ENCODE peak calls at places on chromosomes 6 and 20, in nine cellular contexts. C is PC-9; Z is uterus; P is esophagus squamous epithelium; W is activated CD4-positive, alpha-beta T cell treated with anti-CD3 and anti-CD28 coated beads, Interleukin-2, amount 50 U/mL, for 1 hour; Q is NCI-H446 treated with DMSO at 0.1 percent for 48 hours; A is NCI-H1417; H is HT1080; I is NCI-H1105 treated with DMSO at 0.1 percent for 48 hours. D is an unnamed sample.

GRCh38 chr6:53199156-53199555 is 50.5 kb upstream of the GCM1 start:
- DNase-seq in C (no peak), A (no peak), H (no peak), W (no peak), Q (no peak), P (no peak), Z (no peak), I (no peak), D (no peak)

GRCh38 chr6:137536104-137536773 is 42.0 kb upstream of the OLIG3 start:
- DNase-seq in Q (no peak), C (no peak), H (no peak), I (no peak), W (no peak), A (no peak), Z (no peak), P (no peak), D (no peak)

GRCh38 chr6:168686831-168687730 is 246.1 kb downstream of the SMOC2 start:
- DNase-seq in I (no peak), Z (no peak), W (no peak), A (no peak), C (peak), Q (no peak), H (no peak), P (no peak), D (no peak)

GRCh38 chr6:52143551-52143950 is 42.6 kb upstream of the IL17A start:
- DNase-seq in W (no peak), I (no peak), P (no peak), A (no peak), H (no peak), Z (no peak), C (no peak), Q (no peak), D (no peak)

GRCh38 chr20:10178727-10179313 is 39.8 kb upstream of the SNAP25 start:
- DNase-seq in P (no peak), Q (peak), Z (peak), I (no peak), H (no peak), W (no peak), A (no peak), C (no peak), D (no peak)

GRCh38 chr20:40010483-40010882 is 678.6 kb downstream of the MAFB start:
- DNase-seq in P (no peak), A (no peak), Z (no peak), W (no peak), H (no peak), Q (no peak), C (no peak), I (no peak), D (peak)

GRCh38 chr6:69816017-69816416 is 19.2 kb upstream of the LMBRD1 start:
- DNase-seq in Q (no peak), H (no peak), A (no peak), P (no peak), Z (no peak), C (no peak), I (no peak), W (no peak), D (no peak)

GRCh38 chr6:33826537-33826936 is 22.7 kb upstream of the MLN start:
- DNase-seq in W (no peak), H (no peak), Q (no peak), C (no peak), P (no peak), I (no peak), Z (no peak), A (no peak), D (no peak)

GRCh38 chr20:31608256-31608980 is 3.3 kb downstream of the ID1 start:
- DNase-seq in W (no peak), A (peak), H (peak), P (no peak), I (peak), C (peak), Z (peak), Q (peak), D (peak)

GRCh38 chr6:8195040-8195713 is 92.8 kb upstream of the EEF1E1 start:
- DNase-seq in P (no peak), Q (no peak), A (peak), I (no peak), C (no peak), H (no peak), Z (no peak), W (no peak), D (no peak)

GRCh38 chr20:31594558-31595379 is 10.3 kb upstream of the ID1 start:
- DNase-seq in I (no peak), Q (no peak), W (no peak), A (peak), P (no peak), H (no peak), Z (no peak), C (no peak), D (peak)

GRCh38 chr20:37941992-37942391 is 39.1 kb downstream of the VSTM2L start:
- DNase-seq in Q (no peak), I (no peak), W (no peak), C (no peak), Z (no peak), H (no peak), A (no peak), P (no peak), D (no peak)

GRCh38 chr20:46573788-46574581 is 23.5 kb upstream of the OCSTAMP start:
- DNase-seq in W (no peak), A (no peak), P (no peak), Z (no peak), H (no peak), C (no peak), Q (no peak), I (no peak), D (no peak)

GRCh38 chr6:90003069-90003800 is 109.0 kb downstream of the GJA10 start:
- DNase-seq in A (no peak), W (no peak), Z (no peak), Q (no peak), I (no peak), C (peak), P (no peak), H (no peak), D (no peak)

GRCh38 chr6:54096811-54097210 is 14.4 kb upstream of the MLIP start:
- DNase-seq in C (no peak), A (no peak), H (no peak), Q (no peak), I (no peak), P (no peak), W (no peak), Z (no peak), D (no peak)

GRCh38 chr20:60249436-60249835 is 291.2 kb downstream of the CDH26 start:
- DNase-seq in A (no peak), Z (no peak), H (peak), I (no peak), Q (no peak), W (no peak), C (peak), P (no peak), D (no peak)

GRCh38 chr6:12363651-12364381 is 73.7 kb downstream of the EDN1 start:
- DNase-seq in H (no peak), Q (no peak), P (no peak), W (no peak), A (no peak), I (no peak), Z (no peak), C (no peak), D (no peak)

GRCh38 chr6:88165877-88166492 is at the start of gene CNR1:
- DNase-seq in A (peak), Z (peak), W (no peak), Q (peak), P (no peak), I (peak), C (no peak), H (no peak), D (peak)

GRCh38 chr6:78908621-78909020 is 41.3 kb downstream of the IRAK1BP1 start:
- DNase-seq in H (no peak), P (no peak), W (no peak), Q (no peak), A (no peak), Z (no peak), I (no peak), C (no peak), D (no peak)

GRCh38 chr20:59776626-59777320 is 156.7 kb downstream of the SYCP2 start:
- DNase-seq in H (no peak), P (no peak), A (no peak), W (no peak), Q (no peak), C (no peak), Z (no peak), I (no peak), D (no peak)

GRCh38 chr20:10541668-10542411 is 106.7 kb downstream of the SLX4IP start:
- DNase-seq in C (no peak), P (no peak), Q (no peak), Z (no peak), I (no peak), W (no peak), A (peak), H (no peak), D (no peak)

GRCh38 chr6:148500402-148500801 is 157.8 kb downstream of the SASH1 start:
- DNase-seq in I (no peak), Z (no peak), Q (no peak), P (no peak), C (no peak), A (no peak), W (no peak), H (no peak), D (no peak)

GRCh38 chr6:39452306-39452705 is 129.8 kb upstream of the KCNK16 start:
- DNase-seq in Q (peak), P (no peak), I (no peak), W (no peak), Z (no peak), H (peak), C (no peak), A (no peak), D (no peak)

GRCh38 chr6:13615802-13616140 is 636 bp downstream of the NOL7 start:
- DNase-seq in I (peak), H (peak), C (no peak), Q (no peak), Z (peak), P (no peak), A (peak), W (peak), D (peak)

GRCh38 chr6:24659547-24659946 is 7.2 kb downstream of the TDP2 start:
- DNase-seq in A (no peak), I (no peak), W (no peak), C (no peak), P (no peak), Z (no peak), Q (no peak), H (no peak), D (no peak)

GRCh38 chr20:21528870-21529269 is 15.0 kb upstream of the NKX2-2 start:
- DNase-seq in H (no peak), Z (no peak), P (no peak), C (no peak), W (no peak), I (no peak), A (no peak), Q (no peak), D (no peak)

GRCh38 chr20:61120595-61121515 is 131.2 kb upstream of the CDH4 start:
- DNase-seq in Q (no peak), H (peak), C (peak), A (peak), I (peak), Z (no peak), P (no peak), W (peak), D (no peak)

GRCh38 chr6:251920-252319 is 40.4 kb upstream of the DUSP22 start:
- DNase-seq in Q (no peak), Z (no peak), I (no peak), C (no peak), P (no peak), H (peak), A (no peak), W (no peak), D (no peak)

D was measured in psoas muscle.